ENCODE peak calls at places on chromosomes 6 and 20, in five cellular contexts. N is pancreas, O is C1 segment of cervical spinal cord, X is AG20443, Y is KBM-7. A is an unnamed sample.

GRCh38 chr6:33076406-33076934 is 680 bp downstream of the HLA-DPB1 start:
- DNase-seq in N (no peak), O (no peak), X (no peak), Y (no peak), A (no peak)

GRCh38 chr6:35686873-35687557 is 1.7 kb downstream of the FKBP5 start:
- DNase-seq in N (no peak), O (no peak), X (no peak), Y (no peak), A (no peak)

GRCh38 chr20:52766645-52767435 is 205.3 kb upstream of the TSHZ2 start:
- DNase-seq in N (no peak), O (no peak), X (no peak), Y (no peak), A (no peak)

GRCh38 chr20:25187638-25188037 is 7.9 kb upstream of the ENTPD6 start:
- DNase-seq in N (no peak), O (no peak), X (no peak), Y (no peak), A (no peak)

GRCh38 chr20:36440370-36441026 is 100.8 kb upstream of the MYL9 start:
- DNase-seq in N (no peak), O (no peak), X (no peak), Y (no peak), A (no peak)

GRCh38 chr6:142716097-142716496 is 228.9 kb downstream of the HIVEP2 start:
- DNase-seq in N (no peak), O (no peak), X (no peak), Y (peak), A (no peak)

GRCh38 chr6:7821426-7821825 is 89.2 kb downstream of the TXNDC5 start:
- DNase-seq in N (no peak), O (no peak), X (peak), Y (no peak), A (no peak)

GRCh38 chr20:24782801-24783630 is 166.1 kb upstream of the CST7 start:
- DNase-seq in N (peak), O (no peak), X (no peak), Y (no peak), A (peak)